ENCODE peak calls at places on chromosomes 6 and 20, in ten cellular contexts. B, Y, F, G, M, Z, H, Q, W and J are unnamed samples.

GRCh38 chr6:142380626-142381025 is 78.8 kb downstream of the ADGRG6 start:
- DNase-seq in W (no peak), Z (no peak), Y (no peak), Q (no peak), B (no peak), F (no peak), M (no peak), G (no peak), H (no peak), J (no peak)

GRCh38 chr6:151451417-151451949 is 443 bp downstream of the RMND1 start:
- DNase-seq in Y (no peak), M (no peak), B (no peak), F (no peak), Q (no peak), G (no peak), Z (no peak), H (no peak), W (no peak), J (no peak)

GRCh38 chr6:49570474-49571079 is 20.1 kb downstream of the C6orf141 start:
- DNase-seq in Q (no peak), Z (no peak), M (no peak), G (no peak), Y (no peak), F (no peak), B (no peak), W (no peak), H (peak), J (no peak)

GRCh38 chr6:156438519-156438918 is 338.7 kb upstream of the ARID1B start:
- DNase-seq in W (no peak), Y (no peak), Z (no peak), M (no peak), F (no peak), G (no peak), Q (no peak), B (no peak), H (no peak), J (no peak)

GRCh38 chr20:1840865-1841553 is 54.2 kb upstream of the SIRPA start:
- DNase-seq in Q (peak), W (no peak), M (no peak), F (no peak), Z (no peak), B (no peak), H (no peak), G (no peak), Y (no peak), J (no peak)

GRCh38 chr20:4533734-4534133 is 188.0 kb upstream of the PRND start:
- DNase-seq in Y (no peak), Q (no peak), H (no peak), F (no peak), G (no peak), Z (no peak), B (no peak), W (no peak), M (no peak), J (no peak)

GRCh38 chr20:25390538-25391528 is at the start of gene ABHD12:
- DNase-seq in Z (peak), F (peak), H (peak), B (peak), Y (peak), G (peak), M (peak), W (peak), Q (peak), J (peak)

GRCh38 chr20:49575551-49576060 is 7.7 kb upstream of the PTGIS start:
- DNase-seq in G (no peak), Z (no peak), B (no peak), F (no peak), Y (no peak), H (no peak), M (no peak), W (no peak), Q (no peak), J (no peak)

GRCh38 chr6:158284340-158285210 is 27.7 kb upstream of the TULP4 start:
- DNase-seq in G (peak), M (no peak), F (no peak), W (no peak), Z (no peak), B (no peak), H (peak), Q (peak), Y (no peak), J (peak)

GRCh38 chr6:26249709-26249958 is 115.4 kb upstream of the BTN3A2 start:
- DNase-seq in F (no peak), Q (no peak), M (no peak), Y (no peak), B (no peak), G (peak), Z (no peak), H (no peak), W (no peak), J (no peak)

GRCh38 chr20:4748847-4749246 is 27.1 kb downstream of the PRND start:
- DNase-seq in M (no peak), Y (no peak), H (no peak), Z (no peak), Q (no peak), B (no peak), F (no peak), W (no peak), G (no peak), J (no peak)

GRCh38 chr6:152206072-152206818 is 398.8 kb downstream of the ESR1 start:
- DNase-seq in Q (peak), G (no peak), B (peak), H (no peak), Z (no peak), M (no peak), Y (peak), F (no peak), W (no peak), J (no peak)

GRCh38 chr6:71733970-71734899 is 152.1 kb upstream of the RIMS1 start:
- DNase-seq in Y (no peak), F (no peak), W (no peak), G (no peak), M (no peak), Q (peak), Z (no peak), B (no peak), H (no peak), J (no peak)

GRCh38 chr6:108897371-108897770 is 49.1 kb downstream of the ARMC2 start:
- DNase-seq in G (no peak), W (no peak), Z (no peak), M (peak), H (peak), B (no peak), Y (no peak), Q (peak), F (no peak), J (no peak)

GRCh38 chr6:87481936-87482335 is 9.2 kb downstream of the SLC35A1 start:
- DNase-seq in Z (no peak), F (no peak), Y (no peak), G (no peak), W (no peak), M (no peak), B (no peak), Q (no peak), H (no peak), J (no peak)

GRCh38 chr6:143740213-143740612 is 62.4 kb downstream of the PHACTR2 start:
- DNase-seq in W (no peak), M (no peak), F (no peak), B (no peak), G (no peak), Q (no peak), Z (no peak), Y (no peak), H (no peak), J (no peak)

GRCh38 chr6:40672118-40672517 is 85.0 kb upstream of the LRFN2 start:
- DNase-seq in Z (no peak), F (no peak), W (no peak), B (no peak), Y (no peak), Q (no peak), H (no peak), M (no peak), G (no peak), J (no peak)

GRCh38 chr6:161011509-161012480 is 20.2 kb downstream of the MAP3K4 start:
- DNase-seq in M (no peak), B (no peak), G (no peak), W (no peak), H (no peak), Z (no peak), Q (no peak), Y (no peak), F (no peak), J (no peak)